ENCODE peak calls at places on chromosomes 2 and 18, in six cellular contexts. O is GM19239, V is ovary, H is HepG2, F is transverse colon, G is Daoy. T is an unnamed sample.
A peak's percentile ranks its signal among the peaks of the same experiment; 100 is the strongest.

GRCh38 chr2:132609101-132609890 is 60.7 kb downstream of the LYPD1 start:
- DNase-seq in O (no peak), V (no peak), H (no peak), F (no peak), G (no peak), T (no peak)

GRCh38 chr2:23707096-23707495 is 219.8 kb downstream of the ATAD2B start:
- DNase-seq in O (no peak), V (no peak), H (no peak), F (no peak), G (no peak), T (no peak)

GRCh38 chr2:175605989-175606841 is 395.9 kb downstream of the LNPK start:
- DNase-seq in O (no peak), V (no peak), H (peak; percentile 99), F (no peak), G (no peak), T (peak; percentile 42)

GRCh38 chr2:9703085-9703641 is 72.4 kb upstream of the YWHAQ start:
- DNase-seq in O (no peak), V (no peak), H (peak; percentile 39), F (no peak), G (peak; percentile 99), T (peak; percentile 64)

GRCh38 chr2:207163053-207163814 is 2.5 kb downstream of the KLF7 start:
- DNase-seq in O (no peak), V (peak; percentile 30), H (peak; percentile 75), F (peak; percentile 17), G (peak; percentile 81), T (peak; percentile 73)

GRCh38 chr2:77768508-77768907 is 246.3 kb upstream of the LRRTM4 start:
- DNase-seq in O (no peak), V (no peak), H (no peak), F (no peak), G (no peak), T (no peak)

GRCh38 chr2:201969241-201969937 is 64.3 kb upstream of the FZD7 start:
- DNase-seq in O (no peak), V (no peak), H (no peak), F (no peak), G (no peak), T (no peak)

GRCh38 chr2:158926478-158926948 is 41.9 kb upstream of the TANC1 start:
- DNase-seq in O (no peak), V (no peak), H (peak; percentile 30), F (no peak), G (peak; percentile 84), T (peak; percentile 16)

GRCh38 chr18:9730786-9731185 is 22.7 kb downstream of the RAB31 start:
- DNase-seq in O (no peak), V (no peak), H (no peak), F (no peak), G (no peak), T (no peak)

GRCh38 chr2:98656800-98657199 is 48.4 kb downstream of the UNC50 start:
- DNase-seq in O (no peak), V (no peak), H (no peak), F (no peak), G (no peak), T (no peak)

GRCh38 chr2:218799990-218800389 is 18.0 kb downstream of the CYP27A1 start:
- DNase-seq in O (no peak), V (no peak), H (no peak), F (no peak), G (no peak), T (no peak)

GRCh38 chr2:23484163-23484740 is 99.3 kb downstream of the KLHL29 start:
- DNase-seq in O (no peak), V (no peak), H (no peak), F (no peak), G (no peak), T (no peak)